ENCODE peak calls at places on chromosome 21, in eight cellular contexts. One of them, this sample, is unnamed.

GRCh38 chr21:17451364-17451869 is 61.4 kb upstream of the CXADR start:
- DNase-seq in HCT116: no peak
- DNase-seq in neural progenitor cell: no peak
- DNase-seq in SK-N-SH: no peak
- DNase-seq in MM.1S: no peak
- DNase-seq in GM23338: no peak
- DNase-seq in hepatocyte: no peak
- DNase-seq in PC-3: peak
- DNase-seq in this sample: no peak

GRCh38 chr21:31455506-31455905 is 111.4 kb upstream of the TIAM1 start:
- DNase-seq in HCT116: no peak
- DNase-seq in neural progenitor cell: no peak
- DNase-seq in SK-N-SH: no peak
- DNase-seq in MM.1S: no peak
- DNase-seq in GM23338: no peak
- DNase-seq in hepatocyte: no peak
- DNase-seq in PC-3: no peak
- DNase-seq in this sample: no peak

GRCh38 chr21:31596055-31596454 is 63.4 kb upstream of the SOD1 start:
- DNase-seq in HCT116: no peak
- DNase-seq in neural progenitor cell: no peak
- DNase-seq in SK-N-SH: no peak
- DNase-seq in MM.1S: no peak
- DNase-seq in GM23338: no peak
- DNase-seq in hepatocyte: no peak
- DNase-seq in PC-3: no peak
- DNase-seq in this sample: no peak

GRCh38 chr21:20023199-20023598 is 975.0 kb upstream of the NCAM2 start:
- DNase-seq in HCT116: no peak
- DNase-seq in neural progenitor cell: no peak
- DNase-seq in SK-N-SH: no peak
- DNase-seq in MM.1S: no peak
- DNase-seq in GM23338: no peak
- DNase-seq in hepatocyte: no peak
- DNase-seq in PC-3: peak
- DNase-seq in this sample: no peak

GRCh38 chr21:24280591-24280990 is 1326.7 kb downstream of the MRPL39 start:
- DNase-seq in HCT116: no peak
- DNase-seq in neural progenitor cell: no peak
- DNase-seq in SK-N-SH: no peak
- DNase-seq in MM.1S: no peak
- DNase-seq in GM23338: no peak
- DNase-seq in hepatocyte: no peak
- DNase-seq in PC-3: peak
- DNase-seq in this sample: no peak

GRCh38 chr21:34593954-34594531 is 20.9 kb downstream of the RCAN1 start:
- DNase-seq in HCT116: no peak
- DNase-seq in neural progenitor cell: no peak
- DNase-seq in SK-N-SH: no peak
- DNase-seq in MM.1S: no peak
- DNase-seq in GM23338: no peak
- DNase-seq in hepatocyte: no peak
- DNase-seq in PC-3: no peak
- DNase-seq in this sample: no peak

GRCh38 chr21:31874817-31875216 is 2.0 kb downstream of the HUNK start:
- DNase-seq in HCT116: no peak
- DNase-seq in neural progenitor cell: peak
- DNase-seq in SK-N-SH: no peak
- DNase-seq in MM.1S: no peak
- DNase-seq in GM23338: peak
- DNase-seq in hepatocyte: peak
- DNase-seq in PC-3: no peak
- DNase-seq in this sample: no peak

GRCh38 chr21:29187939-29188338 is 57.5 kb downstream of the MAP3K7CL start:
- DNase-seq in HCT116: peak
- DNase-seq in neural progenitor cell: no peak
- DNase-seq in SK-N-SH: no peak
- DNase-seq in MM.1S: no peak
- DNase-seq in GM23338: no peak
- DNase-seq in hepatocyte: no peak
- DNase-seq in PC-3: peak
- DNase-seq in this sample: no peak

GRCh38 chr21:39385299-39386145 is 36.6 kb upstream of the HMGN1 start:
- DNase-seq in HCT116: no peak
- DNase-seq in neural progenitor cell: no peak
- DNase-seq in SK-N-SH: peak
- DNase-seq in MM.1S: no peak
- DNase-seq in GM23338: no peak
- DNase-seq in hepatocyte: no peak
- DNase-seq in PC-3: no peak
- DNase-seq in this sample: no peak

GRCh38 chr21:38386967-38387366 is 111.3 kb downstream of the ERG start:
- DNase-seq in HCT116: no peak
- DNase-seq in neural progenitor cell: no peak
- DNase-seq in SK-N-SH: no peak
- DNase-seq in MM.1S: peak
- DNase-seq in GM23338: no peak
- DNase-seq in hepatocyte: peak
- DNase-seq in PC-3: no peak
- DNase-seq in this sample: no peak

GRCh38 chr21:44947111-44947929 is 7.5 kb downstream of the SLX9 start:
- DNase-seq in HCT116: no peak
- DNase-seq in neural progenitor cell: no peak
- DNase-seq in SK-N-SH: no peak
- DNase-seq in MM.1S: no peak
- DNase-seq in GM23338: no peak
- DNase-seq in hepatocyte: no peak
- DNase-seq in PC-3: peak
- DNase-seq in this sample: no peak
- TF ChIP-seq EZH2phosphoT487 in HCT116: no peak
- TF ChIP-seq EZH2phosphoT487 in neural progenitor cell: no peak
- TF ChIP-seq EZH2phosphoT487 in SK-N-SH: no peak
- TF ChIP-seq EZH2phosphoT487 in MM.1S: no peak
- TF ChIP-seq EZH2phosphoT487 in GM23338: no peak
- TF ChIP-seq EZH2phosphoT487 in hepatocyte: no peak
- TF ChIP-seq EZH2phosphoT487 in PC-3: no peak
- TF ChIP-seq EZH2phosphoT487 in this sample: no peak

DNA sequence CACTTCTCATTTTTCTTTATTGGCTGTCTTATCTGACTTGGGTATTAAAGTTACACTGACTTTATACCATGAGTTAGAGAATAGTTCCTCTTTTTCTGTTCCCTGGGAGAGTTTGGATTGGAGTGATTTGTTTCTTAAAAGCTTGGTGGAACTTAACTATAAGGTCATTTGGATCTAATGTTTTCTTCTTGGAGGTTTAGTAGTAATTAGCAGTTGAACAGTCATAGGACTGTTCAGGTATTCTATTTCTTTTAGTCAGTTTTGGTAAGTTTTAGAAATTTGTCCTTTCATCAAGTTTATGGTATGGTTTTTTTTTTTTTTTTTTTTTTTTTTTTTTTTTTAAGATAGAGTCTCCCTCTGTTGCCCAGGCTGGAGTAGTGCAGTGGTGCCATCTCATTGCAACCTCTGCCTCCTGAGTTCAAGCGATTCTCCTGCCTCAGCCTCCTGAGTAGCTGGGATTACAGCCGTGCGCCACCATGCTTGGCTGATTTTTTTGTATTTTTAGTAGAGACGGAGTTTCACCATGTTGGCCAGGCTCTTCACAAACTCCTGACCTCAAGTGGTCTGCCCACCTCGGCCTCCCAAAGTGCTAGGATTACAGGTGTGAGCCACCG is 6.3 kb downstream of the TTC3 start:
- DNase-seq in HCT116: no peak
- DNase-seq in neural progenitor cell: no peak
- DNase-seq in SK-N-SH: no peak
- DNase-seq in MM.1S: peak
- DNase-seq in GM23338: peak
- DNase-seq in hepatocyte: no peak
- DNase-seq in PC-3: peak
- DNase-seq in this sample: peak
- TF ChIP-seq CTCF in HCT116: peak
- TF ChIP-seq CTCF in neural progenitor cell: peak
- TF ChIP-seq CTCF in SK-N-SH: peak
- TF ChIP-seq CTCF in MM.1S: peak
- TF ChIP-seq CTCF in GM23338: peak
- TF ChIP-seq CTCF in hepatocyte: no peak
- TF ChIP-seq CTCF in PC-3: peak
- TF ChIP-seq CTCF in this sample: peak

DNA sequence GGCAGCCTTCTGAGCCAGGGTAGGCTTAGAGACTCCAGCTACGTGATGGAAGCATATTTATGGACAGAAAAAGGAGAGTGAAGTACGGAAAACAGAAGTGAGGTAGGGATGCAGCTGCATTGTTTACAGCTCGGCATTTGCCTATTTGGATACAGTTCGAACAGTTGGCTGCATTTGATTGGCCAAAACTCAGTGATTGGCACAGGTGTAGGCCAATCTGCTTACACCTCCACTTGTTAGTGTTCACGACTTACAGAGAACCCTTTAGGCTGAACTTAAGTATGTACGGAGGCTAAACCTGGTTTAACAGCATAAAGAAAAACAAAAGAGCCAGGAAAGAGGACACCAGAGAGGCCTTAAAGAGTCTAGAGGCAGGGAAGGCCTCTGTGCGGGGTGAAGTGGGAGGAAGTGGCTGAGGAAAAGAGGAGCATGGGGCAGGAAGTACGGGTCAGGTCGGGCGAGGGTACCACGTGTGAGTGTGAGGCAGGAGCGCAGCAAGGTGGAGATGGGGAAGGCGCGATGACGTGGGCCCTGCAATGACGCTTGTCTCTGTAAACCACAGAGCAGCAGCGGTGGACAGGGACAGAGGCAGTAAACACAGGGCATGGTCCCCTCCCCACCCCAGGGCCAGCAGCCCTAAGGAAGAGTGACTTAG is 32.0 kb downstream of the RSPH1 start:
- DNase-seq in HCT116: peak
- DNase-seq in neural progenitor cell: no peak
- DNase-seq in SK-N-SH: no peak
- DNase-seq in MM.1S: peak
- DNase-seq in GM23338: peak
- DNase-seq in hepatocyte: no peak
- DNase-seq in PC-3: peak
- DNase-seq in this sample: peak
- TF ChIP-seq EZH2phosphoT487 in HCT116: no peak
- TF ChIP-seq EZH2phosphoT487 in neural progenitor cell: no peak
- TF ChIP-seq EZH2phosphoT487 in SK-N-SH: no peak
- TF ChIP-seq EZH2phosphoT487 in MM.1S: no peak
- TF ChIP-seq EZH2phosphoT487 in GM23338: no peak
- TF ChIP-seq EZH2phosphoT487 in hepatocyte: no peak
- TF ChIP-seq EZH2phosphoT487 in PC-3: no peak
- TF ChIP-seq EZH2phosphoT487 in this sample: no peak

DNA sequence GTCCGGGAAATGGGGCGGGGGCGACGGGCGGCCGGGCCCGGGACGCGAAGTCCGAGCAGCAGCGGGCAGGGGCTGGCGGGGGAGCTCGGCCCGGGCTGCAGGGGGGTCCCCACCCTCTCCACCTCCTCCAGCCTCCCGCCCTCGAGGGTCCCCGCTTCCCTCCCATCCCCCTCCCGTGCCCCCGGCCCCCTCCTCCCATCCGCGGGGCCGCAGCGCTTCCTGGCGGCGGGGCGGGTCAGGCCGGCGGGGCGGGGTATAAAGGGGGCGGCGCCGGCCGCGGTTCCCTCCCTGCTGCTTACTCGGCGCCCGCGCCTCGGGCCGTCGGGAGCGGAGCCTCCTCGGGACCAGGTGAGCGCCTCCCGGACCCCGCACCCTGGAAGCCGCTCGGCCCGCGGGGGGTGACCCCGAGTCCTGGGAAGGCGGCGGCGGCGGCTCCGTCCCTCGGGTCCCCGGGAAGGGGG is at the start of gene COL6A2:
- DNase-seq in HCT116: no peak
- DNase-seq in neural progenitor cell: peak
- DNase-seq in SK-N-SH: peak
- DNase-seq in MM.1S: no peak
- DNase-seq in GM23338: peak
- DNase-seq in hepatocyte: peak
- DNase-seq in PC-3: peak
- DNase-seq in this sample: no peak
- TF ChIP-seq CTCF in HCT116: no peak
- TF ChIP-seq CTCF in neural progenitor cell: peak
- TF ChIP-seq CTCF in SK-N-SH: peak
- TF ChIP-seq CTCF in MM.1S: no peak
- TF ChIP-seq CTCF in GM23338: peak
- TF ChIP-seq CTCF in hepatocyte: peak
- TF ChIP-seq CTCF in PC-3: no peak
- TF ChIP-seq CTCF in this sample: no peak